ENCODE peak calls at places on chromosomes 3 and 15, in eight cellular contexts. H, L, D, Q, V, I, N and S are unnamed samples.

GRCh38 chr3:63349583-63350177 is 71.6 kb downstream of the SYNPR start:
- DNase-seq in L (peak; percentile 84), I (peak; percentile 30), D (no peak), V (peak; percentile 86), Q (peak; percentile 49), H (no peak), N (peak; percentile 56), S (peak; percentile 58)

GRCh38 chr3:37970802-37971201 is 19.8 kb upstream of the VILL start:
- DNase-seq in V (no peak), L (no peak), I (no peak), N (no peak), H (no peak), D (no peak), Q (no peak), S (no peak)

GRCh38 chr3:29410660-29411405 is 130.0 kb downstream of the RBMS3 start:
- DNase-seq in V (no peak), I (no peak), H (no peak), D (no peak), Q (no peak), N (no peak), L (no peak), S (no peak)

GRCh38 chr3:42501321-42501680 is 1.1 kb upstream of the VIPR1 start:
- DNase-seq in I (no peak), V (no peak), D (peak; percentile 42), Q (peak; percentile 57), N (no peak), L (no peak), H (no peak), S (peak; percentile 28)

GRCh38 chr15:68334661-68335124 is 57.1 kb downstream of the FEM1B start:
- DNase-seq in N (no peak), L (no peak), D (no peak), Q (no peak), V (no peak), H (no peak), I (peak; percentile 19), S (no peak)

GRCh38 chr3:190076601-190077444 is 43.9 kb downstream of the P3H2 start:
- DNase-seq in I (peak; percentile 89), V (peak; percentile 81), N (no peak), H (no peak), L (peak; percentile 95), D (peak; percentile 52), Q (no peak), S (no peak)

GRCh38 chr3:144185291-144185690 is 213.7 kb downstream of the DIPK2A start:
- DNase-seq in Q (no peak), V (no peak), L (no peak), N (no peak), H (no peak), D (no peak), I (no peak), S (no peak)

GRCh38 chr15:70762469-70763119 is 764 bp downstream of the UACA start:
- DNase-seq in N (peak; percentile 27), D (peak; percentile 58), V (peak; percentile 67), I (peak; percentile 35), L (peak; percentile 82), Q (peak; percentile 45), H (peak; percentile 29), S (peak; percentile 14)

GRCh38 chr3:20256144-20256543 is 70.1 kb upstream of the SGO1 start:
- DNase-seq in D (no peak), I (no peak), H (no peak), V (no peak), L (no peak), N (no peak), Q (no peak), S (no peak)

GRCh38 chr15:101494251-101494796 is 4.8 kb upstream of the PCSK6 start:
- DNase-seq in N (no peak), I (no peak), L (no peak), V (peak; percentile 2), Q (no peak), H (no peak), D (no peak), S (no peak)

GRCh38 chr3:194083253-194084224 is 52.4 kb upstream of the HES1 start:
- DNase-seq in L (no peak), D (no peak), H (no peak), V (no peak), Q (no peak), I (no peak), N (no peak), S (no peak)

GRCh38 chr15:68305420-68305871 is 27.9 kb downstream of the FEM1B start:
- DNase-seq in D (no peak), Q (no peak), V (no peak), I (no peak), L (no peak), N (no peak), H (no peak), S (no peak)

GRCh38 chr3:9415485-9416138 is 18.2 kb downstream of the SETD5 start:
- DNase-seq in V (no peak), H (no peak), I (no peak), Q (no peak), L (no peak), N (no peak), D (no peak), S (no peak)

GRCh38 chr3:133573054-133573628 is 345 bp upstream of the CDV3 start:
- DNase-seq in H (peak; percentile 100), Q (peak; percentile 100), I (peak; percentile 100), N (peak; percentile 100), D (peak; percentile 100), V (peak; percentile 100), L (peak; percentile 100), S (peak; percentile 99)
- TF ChIP-seq CTCF in H (peak; percentile 41), Q (no peak), I (peak; percentile 6), N (no peak), D (no peak), V (no peak), L (peak; percentile 22), S (no peak)

GRCh38 chr15:31523655-31524049 is 197.0 kb downstream of the KLF13 start:
- DNase-seq in H (no peak), I (no peak), Q (no peak), V (no peak), L (no peak), D (no peak), N (no peak), S (no peak)
- TF ChIP-seq CTCF in H (no peak), I (no peak), Q (no peak), V (no peak), L (no peak), D (no peak), N (no peak), S (no peak)

DNA sequence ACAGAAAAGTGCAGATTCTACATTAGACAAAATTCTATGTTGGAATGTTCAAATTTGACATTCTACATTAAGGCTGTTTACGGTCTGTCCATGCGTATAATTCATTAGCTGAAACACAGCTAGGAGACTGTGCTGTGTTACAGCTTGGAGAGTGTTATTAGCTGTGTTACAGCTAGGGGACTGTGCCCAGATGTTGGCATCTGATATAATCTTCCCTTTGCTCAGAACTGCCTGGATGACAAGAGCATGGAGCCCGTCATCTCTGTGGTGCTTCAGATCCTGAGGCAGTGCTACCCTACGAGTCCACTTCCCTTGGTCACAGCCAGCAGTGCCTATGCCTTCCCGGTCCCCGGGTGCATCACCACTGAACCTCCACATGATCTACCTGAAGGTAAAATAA is 177.0 kb downstream of the AGBL1 start:
- DNase-seq in N (no peak), V (no peak), Q (no peak), H (no peak), I (no peak), L (no peak), D (no peak), S (no peak)
- TF ChIP-seq CTCF in N (no peak), V (no peak), Q (no peak), H (no peak), I (no peak), L (no peak), D (no peak), S (no peak)

GRCh38 chr3:126990890-126991289 is 8.0 kb downstream of the PLXNA1 start:
- DNase-seq in H (no peak), V (no peak), N (no peak), Q (no peak), L (no peak), I (no peak), D (no peak), S (no peak)
- TF ChIP-seq CTCF in H (no peak), V (no peak), N (no peak), Q (no peak), L (no peak), I (no peak), D (no peak), S (no peak)

DNA sequence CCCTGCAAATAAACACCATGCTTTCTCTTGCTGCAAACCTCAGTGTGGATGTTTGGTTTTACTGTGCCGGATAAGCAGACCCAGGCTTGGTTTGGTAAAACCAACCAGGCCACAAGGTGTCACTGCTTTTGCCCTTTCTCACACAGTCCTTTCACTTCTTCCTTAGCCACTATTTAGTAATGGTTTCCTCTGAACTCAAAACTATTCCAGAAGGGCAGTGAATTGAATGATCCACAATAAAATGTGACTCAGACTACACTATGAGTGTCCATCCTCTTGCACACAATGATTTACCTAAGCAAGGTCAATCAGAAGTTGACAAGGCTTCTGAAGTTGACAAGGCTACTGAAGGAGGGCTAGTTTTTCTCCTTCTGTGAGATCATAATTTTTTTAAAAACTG is 552.4 kb upstream of the CCDC54 start:
- DNase-seq in H (no peak), I (no peak), L (peak; percentile 76), Q (peak; percentile 30), N (peak; percentile 10), V (peak; percentile 20), D (no peak), S (peak; percentile 15)
- TF ChIP-seq CTCF in H (peak; percentile 12), I (peak; percentile 35), L (peak; percentile 57), Q (no peak), N (peak; percentile 21), V (peak; percentile 42), D (no peak), S (no peak)

DNA sequence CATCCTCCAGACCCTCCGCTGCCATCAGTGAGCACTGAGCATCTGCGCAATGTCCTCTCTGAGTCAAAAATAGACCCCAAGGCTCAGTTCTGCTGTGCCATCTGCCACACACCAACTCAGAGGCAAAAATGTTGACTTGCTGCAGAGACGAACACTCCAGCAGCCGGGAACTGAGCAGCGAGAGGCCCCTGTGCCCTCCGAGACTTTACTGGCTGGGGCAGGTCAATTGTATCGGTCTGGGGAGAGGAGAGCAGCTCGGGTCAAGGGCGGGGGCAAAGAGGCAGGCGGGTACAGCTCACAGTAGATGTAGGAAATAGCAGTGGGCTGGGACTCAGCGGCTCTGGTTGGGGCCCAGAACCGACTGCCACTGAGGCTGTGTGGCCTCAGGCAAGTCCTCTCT is 41.5 kb upstream of the ATP2B2 start:
- DNase-seq in L (no peak), Q (no peak), V (no peak), I (no peak), D (peak; percentile 19), H (no peak), N (no peak), S (no peak)
- TF ChIP-seq CTCF in L (no peak), Q (no peak), V (no peak), I (no peak), D (no peak), H (no peak), N (no peak), S (no peak)

GRCh38 chr3:133464573-133464972 is 64.7 kb downstream of the BFSP2 start:
- DNase-seq in Q (no peak), I (no peak), L (peak; percentile 64), D (no peak), H (no peak), V (no peak), N (peak; percentile 40), S (no peak)
- TF ChIP-seq CTCF in Q (no peak), I (peak; percentile 52), L (peak; percentile 57), D (no peak), H (no peak), V (no peak), N (no peak), S (no peak)